ENCODE peak calls at places on chromosomes 3 and 15, in nine cellular contexts. A is ELR; K is stimulated activated CD4-positive, alpha-beta T cell treated with anti-CD3 and anti-CD28 coated beads, Interleukin-4, amount 100 ng/mL, for 4 hours; L is HFF-Myc; B is Ammon's horn; M is AG04449; S is GDM1; E is activated T-cell treated with anti-CD3 and anti-CD28 coated beads for 1 hour; Z is astrocyte of the spinal cord. F is an unnamed sample.

GRCh38 chr15:45719490-45719889 is 84.7 kb downstream of the SQOR start:
- DNase-seq in B (no peak), Z (no peak), L (no peak), S (no peak), K (no peak), E (no peak), M (no peak), A (no peak), F (no peak)

GRCh38 chr3:108342829-108343478 is 46.6 kb downstream of the HHLA2 start:
- DNase-seq in Z (peak), M (no peak), K (no peak), L (no peak), A (peak), E (no peak), B (no peak), S (no peak), F (no peak)

GRCh38 chr3:11390411-11391171 is 118.4 kb downstream of the ATG7 start:
- DNase-seq in K (no peak), S (no peak), B (no peak), E (no peak), M (no peak), Z (peak), L (no peak), A (no peak), F (no peak)

GRCh38 chr15:56249080-56249479 is 5.4 kb upstream of the RFX7 start:
- DNase-seq in Z (peak), A (peak), M (peak), E (no peak), S (peak), B (peak), K (no peak), L (no peak), F (no peak)

GRCh38 chr3:130933801-130934345 is 40.0 kb downstream of the ATP2C1 start:
- DNase-seq in L (no peak), B (no peak), S (no peak), Z (peak), E (no peak), K (no peak), M (no peak), A (peak), F (no peak)

GRCh38 chr15:67082007-67082536 is 16.7 kb downstream of the SMAD3 start:
- DNase-seq in S (no peak), B (no peak), K (peak), M (no peak), A (no peak), E (peak), L (no peak), Z (no peak), F (no peak)

GRCh38 chr15:73631915-73632669 is 1.1 kb downstream of the NPTN start:
- DNase-seq in K (no peak), M (no peak), B (peak), A (peak), L (no peak), E (no peak), Z (peak), S (no peak), F (no peak)

GRCh38 chr15:76274226-76274625 is 37.0 kb downstream of the ETFA start:
- DNase-seq in E (no peak), Z (peak), M (no peak), A (no peak), S (no peak), B (peak), L (no peak), K (no peak), F (no peak)

GRCh38 chr15:74369756-74370155 is 2.3 kb upstream of the CYP11A1 start:
- DNase-seq in B (no peak), L (no peak), S (no peak), A (no peak), M (no peak), K (no peak), E (no peak), Z (no peak), F (no peak)

GRCh38 chr3:150170843-150171513 is 200.3 kb upstream of the PFN2 start:
- DNase-seq in E (no peak), M (no peak), B (peak), S (no peak), A (no peak), Z (no peak), K (no peak), L (no peak), F (no peak)

GRCh38 chr15:60774829-60775228 is 295.9 kb upstream of the ICE2 start:
- DNase-seq in B (no peak), K (no peak), Z (no peak), S (no peak), M (no peak), E (no peak), L (no peak), A (no peak), F (no peak)

GRCh38 chr3:192860464-192860863 is 57.2 kb downstream of the MB21D2 start:
- DNase-seq in Z (no peak), A (no peak), B (no peak), K (no peak), S (no peak), L (no peak), M (no peak), E (no peak), F (no peak)

GRCh38 chr3:160402249-160403027 is 3.0 kb downstream of the SMC4 start:
- DNase-seq in S (no peak), Z (peak), A (no peak), K (no peak), L (no peak), B (no peak), M (no peak), E (no peak), F (no peak)

GRCh38 chr3:126659915-126660886 is 5.3 kb upstream of the TXNRD3 start:
- DNase-seq in Z (no peak), M (no peak), L (no peak), A (peak), E (no peak), S (no peak), B (no peak), K (no peak), F (no peak)

GRCh38 chr3:187623285-187623814 is 46.8 kb downstream of the SST start:
- DNase-seq in K (no peak), Z (no peak), A (peak), B (no peak), M (no peak), L (no peak), S (no peak), E (no peak), F (no peak)

GRCh38 chr3:116140100-116140689 is 305.1 kb downstream of the LSAMP start:
- DNase-seq in A (peak), S (no peak), M (no peak), B (no peak), Z (peak), E (no peak), K (no peak), L (peak), F (no peak)

GRCh38 chr3:136979684-136980083 is 21.9 kb downstream of the IL20RB start:
- DNase-seq in Z (peak), K (no peak), M (no peak), E (no peak), A (peak), B (no peak), L (no peak), S (no peak), F (no peak)

GRCh38 chr15:82537351-82537908 is 2.8 kb downstream of the RPS17 start:
- DNase-seq in L (no peak), Z (no peak), E (no peak), B (no peak), S (no peak), M (no peak), K (no peak), A (no peak), F (no peak)

GRCh38 chr15:73374599-73374998 is 5.8 kb upstream of the HCN4 start:
- DNase-seq in Z (no peak), A (no peak), S (no peak), L (no peak), M (no peak), E (no peak), K (no peak), B (no peak), F (no peak)

GRCh38 chr3:145628211-145628610 is 532.8 kb downstream of the PLOD2 start:
- DNase-seq in K (no peak), Z (no peak), A (no peak), B (no peak), E (no peak), M (no peak), S (no peak), L (no peak), F (no peak)

GRCh38 chr3:118144919-118145318 is 889.7 kb downstream of the IGSF11 start:
- DNase-seq in A (no peak), L (no peak), Z (no peak), S (no peak), B (no peak), E (no peak), K (no peak), M (no peak), F (no peak)

GRCh38 chr15:90401499-90401898 is 13.5 kb downstream of the IQGAP1 start:
- DNase-seq in S (no peak), K (no peak), L (no peak), A (no peak), Z (no peak), E (no peak), M (no peak), B (no peak), F (no peak)

GRCh38 chr15:51966192-51966591 is 5.4 kb downstream of the LEO1 start:
- DNase-seq in E (no peak), L (no peak), A (peak), M (no peak), B (no peak), K (no peak), Z (no peak), S (no peak), F (no peak)